ENCODE peak calls at places on chromosomes 16 and 17, in seven cellular contexts. T is stomach, R is esophagus muscularis mucosa, S is breast epithelium, K is upper lobe of left lung, J is Panc1, E is suprapubic skin. X is an unnamed sample.

GRCh38 chr17:55322451-55322985 is 57.8 kb downstream of the HLF start:
- DNase-seq in T (no peak), R (no peak), S (no peak), K (no peak), J (no peak), E (no peak), X (no peak)

GRCh38 chr17:79141578-79142338 is 67.1 kb downstream of the ENGASE start:
- DNase-seq in T (no peak), R (no peak), S (no peak), K (peak), J (no peak), E (no peak), X (no peak)

GRCh38 chr17:48276776-48277175 is 153.2 kb downstream of the SKAP1 start:
- DNase-seq in T (no peak), R (no peak), S (no peak), K (no peak), J (no peak), E (no peak), X (no peak)

GRCh38 chr16:11901091-11901490 is 14.7 kb downstream of the GSPT1 start:
- DNase-seq in T (no peak), R (no peak), S (no peak), K (no peak), J (no peak), E (no peak), X (no peak)

GRCh38 chr16:10765772-10766171 is 22.1 kb downstream of the NUBP1 start:
- DNase-seq in T (no peak), R (no peak), S (no peak), K (no peak), J (no peak), E (no peak), X (peak)

GRCh38 chr17:45298546-45299285 is 18.1 kb downstream of the MAP3K14 start:
- DNase-seq in T (no peak), R (no peak), S (no peak), K (no peak), J (no peak), E (no peak), X (no peak)

GRCh38 chr17:41962111-41962510 is 4.5 kb upstream of the CNP start:
- DNase-seq in T (no peak), R (no peak), S (no peak), K (no peak), J (no peak), E (no peak), X (no peak)

GRCh38 chr17:66494023-66494803 is 191.8 kb downstream of the PRKCA start:
- DNase-seq in T (no peak), R (no peak), S (no peak), K (no peak), J (peak), E (no peak), X (no peak)

GRCh38 chr17:70168044-70168978 is 1.0 kb upstream of the KCNJ2 start:
- DNase-seq in T (peak), R (peak), S (peak), K (no peak), J (peak), E (peak), X (peak)

GRCh38 chr17:31680126-31680525 is 178.9 kb downstream of the COPRS start:
- DNase-seq in T (no peak), R (peak), S (no peak), K (no peak), J (no peak), E (no peak), X (no peak)

GRCh38 chr17:1331708-1332107 is 52.2 kb downstream of the TRARG1 start:
- DNase-seq in T (no peak), R (no peak), S (no peak), K (no peak), J (no peak), E (peak), X (no peak)

GRCh38 chr16:67241008-67241900 is 6.0 kb downstream of the FHOD1 start:
- DNase-seq in T (peak), R (no peak), S (peak), K (no peak), J (no peak), E (no peak), X (no peak)
- TF ChIP-seq POLR2AphosphoS5 in T (peak), R (no peak), S (peak), K (peak), J (no peak), E (no peak), X (no peak)

GRCh38 chr16:74743045-74743667 is 31.5 kb downstream of the FA2H start:
- DNase-seq in T (no peak), R (no peak), S (no peak), K (no peak), J (no peak), E (no peak), X (no peak)

GRCh38 chr16:74742051-74742481 is 32.6 kb downstream of the FA2H start:
- DNase-seq in T (no peak), R (no peak), S (no peak), K (no peak), J (no peak), E (no peak), X (no peak)

GRCh38 chr16:74738816-74739215 is 35.8 kb downstream of the FA2H start:
- DNase-seq in T (no peak), R (no peak), S (no peak), K (no peak), J (no peak), E (no peak), X (no peak)

GRCh38 chr16:74738134-74738541 is 36.5 kb downstream of the FA2H start:
- DNase-seq in T (peak), R (no peak), S (no peak), K (peak), J (no peak), E (no peak), X (no peak)

GRCh38 chr16:74740795-74741304 is 33.8 kb downstream of the FA2H start:
- DNase-seq in T (peak), R (no peak), S (peak), K (no peak), J (no peak), E (no peak), X (no peak)
- TF ChIP-seq POLR2AphosphoS5 in T (peak), R (peak), S (no peak), K (no peak), J (no peak), E (no peak), X (no peak)

GRCh38 chr17:16442141-16442540 is 26.8 kb downstream of the TRPV2 start:
- DNase-seq in T (no peak), R (no peak), S (no peak), K (no peak), J (no peak), E (no peak), X (no peak)

GRCh38 chr17:16444258-16444886 is 29.0 kb downstream of the TRPV2 start:
- DNase-seq in T (peak), R (no peak), S (no peak), K (no peak), J (no peak), E (no peak), X (no peak)

GRCh38 chr17:16443390-16444257 is 28.3 kb downstream of the TRPV2 start:
- DNase-seq in T (no peak), R (no peak), S (no peak), K (peak), J (no peak), E (no peak), X (no peak)

GRCh38 chr17:16440814-16441629 is 25.7 kb downstream of the TRPV2 start:
- DNase-seq in T (no peak), R (no peak), S (no peak), K (no peak), J (no peak), E (no peak), X (no peak)

GRCh38 chr17:16442594-16443389 is 27.4 kb downstream of the TRPV2 start:
- DNase-seq in T (no peak), R (no peak), S (no peak), K (no peak), J (no peak), E (no peak), X (no peak)
- TF ChIP-seq POLR2AphosphoS5 in T (no peak), R (no peak), S (no peak), K (no peak), J (peak), E (no peak), X (peak)

GRCh38 chr17:40485851-40486512 is 15.4 kb downstream of the TNS4 start:
- DNase-seq in T (no peak), R (no peak), S (no peak), K (no peak), J (peak), E (no peak), X (no peak)

GRCh38 chr17:40484285-40484972 is 17.0 kb downstream of the TNS4 start:
- DNase-seq in T (no peak), R (no peak), S (no peak), K (no peak), J (no peak), E (no peak), X (no peak)

GRCh38 chr17:40483679-40484078 is 17.7 kb downstream of the TNS4 start:
- DNase-seq in T (no peak), R (no peak), S (no peak), K (no peak), J (no peak), E (no peak), X (no peak)

GRCh38 chr17:40486513-40487370 is 14.7 kb downstream of the TNS4 start:
- DNase-seq in T (no peak), R (no peak), S (no peak), K (no peak), J (no peak), E (no peak), X (no peak)

GRCh38 chr17:40484973-40485530 is 16.4 kb downstream of the TNS4 start:
- DNase-seq in T (no peak), R (no peak), S (no peak), K (no peak), J (no peak), E (no peak), X (no peak)
- TF ChIP-seq POLR2AphosphoS5 in T (no peak), R (no peak), S (no peak), K (no peak), J (no peak), E (no peak), X (no peak)

DNA sequence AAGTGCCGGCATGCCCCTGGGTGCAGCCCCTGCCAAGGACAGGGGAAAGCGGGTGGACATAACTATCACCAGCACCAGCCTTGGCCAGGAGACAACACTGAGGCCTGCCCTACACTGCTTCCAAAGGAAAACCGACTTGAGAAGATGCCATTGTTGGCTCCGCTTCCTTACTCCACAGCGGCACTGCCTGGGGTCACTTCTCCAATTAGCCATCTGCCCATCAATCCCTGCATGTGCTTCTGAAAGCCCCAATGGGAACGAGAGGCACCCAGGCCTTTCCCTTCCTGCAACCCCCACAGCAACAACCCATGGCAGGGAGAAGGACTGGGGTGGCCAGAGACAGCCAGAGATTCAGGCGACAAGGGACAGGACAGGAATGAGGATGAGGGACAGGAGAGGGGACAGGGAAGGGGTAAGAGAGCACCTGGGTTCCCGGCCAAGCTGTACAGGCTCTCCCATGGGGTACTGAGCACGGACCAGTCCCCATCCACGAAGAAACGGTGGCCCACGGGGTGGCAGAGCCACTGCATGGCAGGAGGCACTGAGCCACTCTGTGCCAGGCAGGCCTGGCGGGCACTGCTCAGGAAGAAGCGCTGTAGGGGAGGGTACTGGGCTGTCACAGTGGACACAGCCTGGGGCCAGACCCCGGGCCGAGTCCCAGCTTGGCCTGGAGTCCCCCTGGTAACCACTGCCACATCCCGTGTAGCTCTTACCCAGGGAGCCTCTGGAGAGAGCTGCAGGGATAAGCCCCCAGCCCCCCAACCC is 21.2 kb downstream of the SREBF1 start:
- DNase-seq in T (no peak), R (no peak), S (no peak), K (peak), J (no peak), E (no peak), X (no peak)
- TF ChIP-seq POLR2AphosphoS5 in T (no peak), R (no peak), S (no peak), K (no peak), J (no peak), E (no peak), X (no peak)

DNA sequence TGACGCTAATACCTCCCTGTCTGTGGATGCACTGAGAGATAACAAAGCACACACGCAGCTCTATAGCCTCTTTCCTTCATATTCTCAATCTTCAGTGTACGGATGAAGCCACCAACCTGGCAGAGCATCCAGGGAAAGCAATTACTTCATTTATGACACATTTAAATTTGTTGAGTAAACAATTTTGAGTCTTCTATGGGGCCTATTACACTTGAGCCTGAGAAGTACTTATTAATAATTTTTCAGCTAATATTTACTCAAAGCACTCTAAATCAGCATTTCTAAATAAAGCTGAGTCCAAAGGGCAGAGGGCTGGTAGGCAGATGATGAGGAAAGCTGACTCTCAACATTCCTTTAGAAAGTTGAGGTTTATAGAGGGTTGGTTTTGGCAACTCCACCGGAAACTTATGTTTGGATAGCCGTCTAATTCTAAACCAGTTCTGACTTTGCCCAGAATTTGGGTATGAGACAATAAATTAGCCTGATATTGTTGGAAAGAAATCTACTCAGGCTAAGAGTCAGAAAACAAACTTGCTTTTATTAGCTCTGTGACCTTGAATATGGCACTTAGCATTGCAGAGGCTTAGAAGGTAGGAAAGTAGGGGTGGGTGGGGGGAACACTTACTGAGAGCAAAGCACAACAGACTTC is 643.5 kb downstream of the CDH11 start:
- DNase-seq in T (no peak), R (no peak), S (no peak), K (no peak), J (no peak), E (no peak), X (no peak)
- TF ChIP-seq POLR2AphosphoS5 in T (no peak), R (no peak), S (no peak), K (no peak), J (no peak), E (no peak), X (no peak)

GRCh38 chr17:51588063-51588462 is 327.7 kb downstream of the UTP18 start:
- DNase-seq in T (no peak), R (no peak), S (no peak), K (no peak), J (no peak), E (no peak), X (no peak)
- TF ChIP-seq POLR2AphosphoS5 in T (no peak), R (no peak), S (no peak), K (no peak), J (no peak), E (no peak), X (no peak)

GRCh38 chr16:83952940-83953795 is at the start of gene OSGIN1:
- DNase-seq in T (peak), R (peak), S (peak), K (peak), J (peak), E (peak), X (peak)
- TF ChIP-seq POLR2AphosphoS5 in T (peak), R (peak), S (peak), K (peak), J (no peak), E (peak), X (no peak)

DNA sequence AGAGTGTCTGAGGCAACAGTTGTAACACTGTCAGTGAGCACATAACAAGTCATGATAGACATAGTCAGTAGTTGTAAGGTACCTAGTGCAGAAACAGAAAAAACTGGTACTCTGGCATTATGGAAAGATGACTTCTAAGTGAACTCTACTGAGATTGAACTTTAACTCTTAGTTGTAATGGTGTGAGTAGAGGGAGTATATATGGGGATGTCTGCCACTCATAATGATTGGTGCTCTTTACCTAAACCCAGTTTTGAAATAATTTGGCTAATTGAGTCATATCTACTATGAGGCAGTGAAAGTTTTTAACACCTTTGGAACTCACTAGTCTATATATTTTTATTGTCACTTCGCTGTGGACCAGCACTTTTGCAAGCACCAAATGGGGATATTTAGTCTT is 6.6 kb downstream of the NLK start:
- DNase-seq in T (no peak), R (no peak), S (no peak), K (no peak), J (no peak), E (no peak), X (no peak)
- TF ChIP-seq POLR2AphosphoS5 in T (no peak), R (no peak), S (no peak), K (no peak), J (no peak), E (no peak), X (no peak)

GRCh38 chr16:51767564-51767963 is 616.5 kb upstream of the SALL1 start:
- DNase-seq in T (no peak), R (peak), S (no peak), K (peak), J (no peak), E (no peak), X (no peak)
- TF ChIP-seq POLR2AphosphoS5 in T (no peak), R (no peak), S (no peak), K (no peak), J (no peak), E (no peak), X (no peak)